ENCODE peak calls at places on chromosome X, in five cellular contexts. G is K562, E is HL-60, B is HCT116, T is stomach. A is an unnamed sample.

GRCh38 chrX:40809210-40809609 is 73.9 kb upstream of the MED14 start:
- DNase-seq in G (peak), E (no peak), B (no peak), T (no peak), A (no peak)

GRCh38 chrX:39995457-39995856 is 102.3 kb downstream of the BCOR start:
- DNase-seq in G (no peak), E (no peak), B (no peak), T (no peak), A (no peak)

GRCh38 chrX:132375941-132376340 is 112.9 kb downstream of the MBNL3 start:
- DNase-seq in G (peak), E (no peak), B (no peak), T (no peak), A (no peak)

GRCh38 chrX:10482262-10482661 is 138.1 kb downstream of the MID1 start:
- DNase-seq in G (no peak), E (no peak), B (no peak), T (no peak), A (no peak)

GRCh38 chrX:9662148-9662547 is 103.5 kb downstream of the GPR143 start:
- DNase-seq in G (no peak), E (no peak), B (no peak), T (no peak), A (no peak)

GRCh38 chrX:110741213-110741796 is 54.3 kb downstream of the CHRDL1 start:
- DNase-seq in G (no peak), E (no peak), B (no peak), T (no peak), A (no peak)

GRCh38 chrX:15299945-15300851 is 15.2 kb downstream of the ASB11 start:
- DNase-seq in G (peak), E (no peak), B (no peak), T (no peak), A (no peak)

GRCh38 chrX:9681422-9681821 is 84.2 kb downstream of the GPR143 start:
- DNase-seq in G (no peak), E (no peak), B (no peak), T (no peak), A (no peak)

GRCh38 chrX:72714471-72714916 is 388 bp upstream of the PHKA1 start:
- DNase-seq in G (peak), E (peak), B (peak), T (peak), A (no peak)

GRCh38 chrX:4035874-4036273 is 322.4 kb upstream of the PRKX start:
- DNase-seq in G (no peak), E (no peak), B (no peak), T (no peak), A (no peak)

GRCh38 chrX:105837227-105837626 is 14.9 kb downstream of the NRK start:
- DNase-seq in G (no peak), E (no peak), B (no peak), T (no peak), A (peak)

GRCh38 chrX:46433892-46434291 is 111.3 kb downstream of the ZNF674 start:
- DNase-seq in G (no peak), E (no peak), B (no peak), T (no peak), A (no peak)

GRCh38 chrX:125205084-125205917 is 114.4 kb upstream of the TEX13C start:
- DNase-seq in G (peak), E (peak), B (no peak), T (peak), A (peak)

GRCh38 chrX:137427813-137428212 is 138.1 kb upstream of the ZIC3 start:
- DNase-seq in G (no peak), E (no peak), B (no peak), T (no peak), A (no peak)

GRCh38 chrX:27890611-27891010 is 82.8 kb downstream of the MAGEB10 start:
- DNase-seq in G (no peak), E (no peak), B (peak), T (no peak), A (no peak)

GRCh38 chrX:51803833-51804232 is 60.6 kb downstream of the GSPT2 start:
- DNase-seq in G (no peak), E (no peak), B (no peak), T (no peak), A (peak)

GRCh38 chrX:85029043-85029442 is 25.4 kb downstream of the APOOL start:
- DNase-seq in G (no peak), E (no peak), B (no peak), T (no peak), A (no peak)

GRCh38 chrX:3345281-3346081 is 971 bp downstream of the MXRA5 start:
- DNase-seq in G (no peak), E (no peak), B (no peak), T (peak), A (no peak)

GRCh38 chrX:4579999-4580398 is 866.5 kb upstream of the PRKX start:
- DNase-seq in G (no peak), E (no peak), B (no peak), T (no peak), A (no peak)

GRCh38 chrX:46683023-46683422 is 75.9 kb downstream of the SLC9A7 start:
- DNase-seq in G (no peak), E (no peak), B (no peak), T (no peak), A (no peak)

GRCh38 chrX:137891431-137891830 is 325.5 kb downstream of the ZIC3 start:
- DNase-seq in G (no peak), E (no peak), B (no peak), T (no peak), A (no peak)

GRCh38 chrX:85243761-85244410 is at the start of the genes SATL1 and ZNF711:
- DNase-seq in G (peak), E (no peak), B (peak), T (peak), A (peak)

GRCh38 chrX:40418413-40419195 is 162.2 kb upstream of the ATP6AP2 start:
- DNase-seq in G (no peak), E (peak), B (no peak), T (no peak), A (no peak)

GRCh38 chrX:150269613-150270254 is 93.4 kb upstream of the MAMLD1 start:
- DNase-seq in G (no peak), E (no peak), B (no peak), T (peak), A (no peak)

GRCh38 chrX:136250191-136251041 is 784 bp downstream of the MAP7D3 start:
- DNase-seq in G (peak), E (no peak), B (no peak), T (no peak), A (no peak)

GRCh38 chrX:78102100-78102499 is 1.9 kb upstream of the PGK1 start:
- DNase-seq in G (no peak), E (no peak), B (no peak), T (no peak), A (no peak)

GRCh38 chrX:77966361-77966760 is 3.1 kb downstream of the PGAM4 start:
- DNase-seq in G (no peak), E (no peak), B (no peak), T (no peak), A (no peak)

GRCh38 chrX:107747596-107748161 is 27.9 kb downstream of the TSC22D3 start:
- DNase-seq in G (no peak), E (no peak), B (no peak), T (no peak), A (no peak)
- TF ChIP-seq POLR2AphosphoS5 in G (no peak), E (no peak), B (no peak), T (no peak), A (no peak)

GRCh38 chrX:629230-630006 is 1.2 kb upstream of the SHOX start:
- DNase-seq in G (no peak), E (no peak), B (no peak), T (no peak), A (no peak)
- TF ChIP-seq POLR2AphosphoS5 in G (no peak), E (no peak), B (no peak), T (no peak), A (no peak)

GRCh38 chrX:38850807-38851533 is 49.7 kb downstream of the MID1IP1 start:
- DNase-seq in G (no peak), E (no peak), B (no peak), T (no peak), A (no peak)
- TF ChIP-seq POLR2AphosphoS5 in G (no peak), E (no peak), B (no peak), T (no peak), A (no peak)

GRCh38 chrX:25941559-25942250 is 196.4 kb upstream of the MAGEB18 start:
- DNase-seq in G (no peak), E (no peak), B (no peak), T (no peak), A (no peak)
- TF ChIP-seq POLR2AphosphoS5 in G (no peak), E (no peak), B (no peak), T (no peak), A (no peak)

GRCh38 chrX:129773649-129774458 is 5.9 kb upstream of the SASH3 start:
- DNase-seq in G (no peak), E (no peak), B (no peak), T (no peak), A (no peak)

GRCh38 chrX:129779086-129779672 is 570 bp upstream of the SASH3 start:
- DNase-seq in G (no peak), E (no peak), B (no peak), T (no peak), A (no peak)

GRCh38 chrX:129780441-129781105 is 824 bp downstream of the SASH3 start:
- DNase-seq in G (no peak), E (no peak), B (no peak), T (no peak), A (no peak)

GRCh38 chrX:129779747-129780146 is at the start of gene SASH3:
- DNase-seq in G (no peak), E (peak), B (no peak), T (peak), A (no peak)

GRCh38 chrX:129777218-129777768 is 2.5 kb upstream of the SASH3 start:
- DNase-seq in G (no peak), E (peak), B (no peak), T (peak), A (no peak)
- TF ChIP-seq POLR2AphosphoS5 in G (no peak), E (peak), B (no peak), T (no peak), A (no peak)

DNA sequence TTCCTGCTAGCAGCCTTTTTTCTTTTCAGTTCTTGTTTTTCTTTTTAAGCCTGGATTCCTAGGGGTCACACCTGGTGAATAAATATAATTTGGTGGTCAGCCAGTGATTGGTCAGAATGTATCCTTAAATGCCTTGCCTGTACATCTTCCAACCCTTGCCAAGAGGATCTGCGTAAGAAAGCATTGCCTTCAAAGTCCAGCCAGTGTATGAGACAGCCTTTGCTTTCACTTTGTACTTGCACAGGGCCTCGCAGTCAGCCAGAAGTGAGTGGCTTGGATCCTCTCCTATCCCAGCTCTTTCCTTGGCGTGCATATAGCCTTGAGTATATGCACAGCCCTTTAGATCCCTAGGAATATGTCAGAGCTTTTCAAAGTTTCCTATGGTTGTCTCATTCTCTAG is 22.2 kb downstream of the KANTR start:
- DNase-seq in G (no peak), E (no peak), B (no peak), T (no peak), A (no peak)
- TF ChIP-seq POLR2AphosphoS5 in G (no peak), E (no peak), B (no peak), T (peak), A (no peak)

GRCh38 chrX:153883163-153883843 is 2.7 kb downstream of the L1CAM start:
- DNase-seq in G (peak), E (no peak), B (no peak), T (no peak), A (no peak)
- TF ChIP-seq POLR2AphosphoS5 in G (no peak), E (no peak), B (no peak), T (no peak), A (no peak)

GRCh38 chrX:120791013-120791643 is 84.5 kb downstream of the CT47B1 start:
- DNase-seq in G (peak), E (no peak), B (peak), T (peak), A (no peak)
- TF ChIP-seq POLR2AphosphoS5 in G (no peak), E (no peak), B (no peak), T (no peak), A (no peak)

GRCh38 chrX:112785323-112785722 is 55.3 kb downstream of the AMOT start:
- DNase-seq in G (no peak), E (no peak), B (no peak), T (no peak), A (no peak)
- TF ChIP-seq POLR2AphosphoS5 in G (no peak), E (no peak), B (no peak), T (no peak), A (no peak)

GRCh38 chrX:93673056-93673868 is at the start of gene NAP1L3:
- DNase-seq in G (no peak), E (no peak), B (no peak), T (peak), A (peak)
- TF ChIP-seq POLR2AphosphoS5 in G (no peak), E (no peak), B (no peak), T (no peak), A (no peak)

A was measured in SK-N-MC.